ENCODE peak calls at places on chromosome 14, in eight cellular contexts. One of them, this sample, is unnamed.

GRCh38 chr14:65101631-65102440 is 481 bp downstream of the MAX start:
- DNase-seq in ovary: peak; percentile 61
- DNase-seq in A549: no peak
- DNase-seq in HL-60: no peak
- DNase-seq in lower leg skin: peak; percentile 88
- DNase-seq in neural progenitor cell: peak; percentile 65
- DNase-seq in PC-3: no peak
- DNase-seq in lower lobe of right lung: peak; percentile 58
- DNase-seq in this sample: peak; percentile 71

GRCh38 chr14:63492391-63492790 is 50.8 kb downstream of the PPP2R5E start:
- DNase-seq in lower leg skin: no peak
- DNase-seq in A549: peak; percentile 29
- DNase-seq in ovary: no peak
- DNase-seq in HL-60: no peak
- DNase-seq in PC-3: peak; percentile 73
- DNase-seq in lower lobe of right lung: no peak
- DNase-seq in neural progenitor cell: no peak
- DNase-seq in this sample: no peak

GRCh38 chr14:52078721-52079120 is 9.9 kb upstream of the NID2 start:
- DNase-seq in HL-60: no peak
- DNase-seq in A549: no peak
- DNase-seq in ovary: no peak
- DNase-seq in lower leg skin: no peak
- DNase-seq in lower lobe of right lung: no peak
- DNase-seq in PC-3: peak; percentile 37
- DNase-seq in neural progenitor cell: no peak
- DNase-seq in this sample: no peak

GRCh38 chr14:69002069-69002468 is 23.0 kb upstream of the ACTN1 start:
- DNase-seq in PC-3: peak; percentile 63
- DNase-seq in ovary: no peak
- DNase-seq in A549: peak; percentile 75
- DNase-seq in neural progenitor cell: peak; percentile 40
- DNase-seq in lower lobe of right lung: no peak
- DNase-seq in lower leg skin: no peak
- DNase-seq in HL-60: no peak
- DNase-seq in this sample: no peak

GRCh38 chr14:63656194-63656593 is 14.5 kb upstream of the WDR89 start:
- DNase-seq in lower leg skin: no peak
- DNase-seq in neural progenitor cell: no peak
- DNase-seq in lower lobe of right lung: no peak
- DNase-seq in HL-60: no peak
- DNase-seq in ovary: no peak
- DNase-seq in A549: no peak
- DNase-seq in PC-3: no peak
- DNase-seq in this sample: no peak

GRCh38 chr14:90107789-90108188 is 46.0 kb downstream of the KCNK13 start:
- DNase-seq in HL-60: peak; percentile 3
- DNase-seq in lower lobe of right lung: no peak
- DNase-seq in ovary: no peak
- DNase-seq in neural progenitor cell: no peak
- DNase-seq in A549: no peak
- DNase-seq in lower leg skin: no peak
- DNase-seq in PC-3: no peak
- DNase-seq in this sample: no peak

GRCh38 chr14:90288646-90289355 is 32.4 kb downstream of the PSMC1 start:
- DNase-seq in lower leg skin: peak; percentile 64
- DNase-seq in neural progenitor cell: no peak
- DNase-seq in HL-60: no peak
- DNase-seq in A549: no peak
- DNase-seq in ovary: no peak
- DNase-seq in PC-3: no peak
- DNase-seq in lower lobe of right lung: no peak
- DNase-seq in this sample: no peak

GRCh38 chr14:29035129-29035528 is 268.5 kb downstream of the FOXG1 start:
- DNase-seq in PC-3: no peak
- DNase-seq in A549: no peak
- DNase-seq in HL-60: no peak
- DNase-seq in ovary: no peak
- DNase-seq in lower lobe of right lung: no peak
- DNase-seq in neural progenitor cell: no peak
- DNase-seq in lower leg skin: no peak
- DNase-seq in this sample: no peak

GRCh38 chr14:39229222-39229543 is 4.5 kb upstream of the MIA2 start:
- DNase-seq in neural progenitor cell: no peak
- DNase-seq in lower lobe of right lung: no peak
- DNase-seq in ovary: no peak
- DNase-seq in lower leg skin: no peak
- DNase-seq in A549: no peak
- DNase-seq in HL-60: no peak
- DNase-seq in PC-3: no peak
- DNase-seq in this sample: no peak

GRCh38 chr14:61476737-61477410 is 155.5 kb downstream of the PRKCH start:
- DNase-seq in neural progenitor cell: no peak
- DNase-seq in ovary: no peak
- DNase-seq in PC-3: no peak
- DNase-seq in lower lobe of right lung: no peak
- DNase-seq in lower leg skin: peak; percentile 60
- DNase-seq in A549: peak; percentile 94
- DNase-seq in HL-60: peak; percentile 92
- DNase-seq in this sample: no peak

GRCh38 chr14:96038920-96039632 is at the start of gene C14orf132:
- DNase-seq in neural progenitor cell: peak; percentile 75
- DNase-seq in A549: peak; percentile 30
- DNase-seq in ovary: peak; percentile 66
- DNase-seq in lower leg skin: peak; percentile 95
- DNase-seq in lower lobe of right lung: peak; percentile 79
- DNase-seq in PC-3: no peak
- DNase-seq in HL-60: no peak
- DNase-seq in this sample: peak; percentile 80

GRCh38 chr14:104319489-104320241 is 181.3 kb downstream of the KIF26A start:
- DNase-seq in ovary: peak; percentile 15
- DNase-seq in neural progenitor cell: no peak
- DNase-seq in A549: no peak
- DNase-seq in PC-3: no peak
- DNase-seq in HL-60: no peak
- DNase-seq in lower lobe of right lung: peak; percentile 31
- DNase-seq in lower leg skin: no peak
- DNase-seq in this sample: peak; percentile 65

GRCh38 chr14:26138764-26139445 is 458.9 kb downstream of the NOVA1 start:
- DNase-seq in PC-3: peak; percentile 26
- DNase-seq in neural progenitor cell: peak; percentile 56
- DNase-seq in ovary: no peak
- DNase-seq in lower leg skin: no peak
- DNase-seq in A549: peak; percentile 25
- DNase-seq in HL-60: no peak
- DNase-seq in lower lobe of right lung: no peak
- DNase-seq in this sample: no peak

GRCh38 chr14:106029959-106030358 is 503.6 kb downstream of the TMEM121 start:
- DNase-seq in HL-60: no peak
- DNase-seq in A549: no peak
- DNase-seq in lower lobe of right lung: no peak
- DNase-seq in neural progenitor cell: no peak
- DNase-seq in ovary: no peak
- DNase-seq in PC-3: no peak
- DNase-seq in lower leg skin: no peak
- DNase-seq in this sample: no peak

GRCh38 chr14:84435820-84436326 is 1094.1 kb upstream of the FLRT2 start:
- DNase-seq in PC-3: no peak
- DNase-seq in lower leg skin: no peak
- DNase-seq in lower lobe of right lung: no peak
- DNase-seq in HL-60: no peak
- DNase-seq in ovary: no peak
- DNase-seq in A549: no peak
- DNase-seq in neural progenitor cell: no peak
- DNase-seq in this sample: no peak

GRCh38 chr14:90837355-90837754 is 21.1 kb upstream of the TTC7B start:
- DNase-seq in lower lobe of right lung: no peak
- DNase-seq in lower leg skin: no peak
- DNase-seq in A549: no peak
- DNase-seq in HL-60: no peak
- DNase-seq in neural progenitor cell: no peak
- DNase-seq in ovary: no peak
- DNase-seq in PC-3: no peak
- DNase-seq in this sample: no peak

GRCh38 chr14:99755068-99755405 is 38.2 kb upstream of the EML1 start:
- DNase-seq in lower lobe of right lung: no peak
- DNase-seq in neural progenitor cell: no peak
- DNase-seq in A549: no peak
- DNase-seq in ovary: no peak
- DNase-seq in lower leg skin: no peak
- DNase-seq in PC-3: peak; percentile 19
- DNase-seq in HL-60: no peak
- DNase-seq in this sample: no peak

DNA sequence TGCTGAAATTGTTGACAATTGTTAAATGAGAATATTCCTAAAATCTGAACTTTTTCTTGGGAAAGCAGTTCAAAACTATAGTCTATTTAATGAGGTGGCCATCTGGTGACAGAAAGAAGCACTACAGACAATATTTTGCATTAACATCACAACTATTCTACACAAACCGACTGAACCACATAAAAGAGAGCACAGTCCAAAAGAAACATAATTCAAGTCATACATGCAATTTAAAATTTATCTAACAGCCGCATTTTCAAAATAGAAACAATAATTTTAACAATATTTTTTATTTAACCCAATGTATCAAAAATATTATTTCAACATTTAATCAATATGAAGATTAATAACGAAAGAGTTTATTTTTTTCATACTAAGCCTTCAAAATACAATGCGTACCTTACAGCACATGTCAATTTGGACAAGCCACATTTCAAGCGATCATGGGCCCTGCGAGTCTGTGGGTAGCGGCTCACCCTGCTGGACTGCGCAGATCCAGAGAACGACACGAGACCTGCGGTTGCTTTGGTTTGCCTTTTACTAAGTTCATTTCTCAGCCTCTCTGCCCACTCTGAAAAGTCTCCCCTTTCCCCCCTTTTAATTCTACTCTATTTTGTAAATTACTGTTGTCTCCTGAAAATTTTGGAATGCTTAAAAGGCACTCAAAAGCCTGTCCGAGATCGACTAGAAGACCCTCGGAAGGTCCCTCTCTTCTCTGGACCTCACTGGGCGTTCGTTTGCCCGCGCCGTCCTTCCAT is 941 bp upstream of the LRRC9 start:
- DNase-seq in A549: peak; percentile 35
- DNase-seq in PC-3: peak; percentile 71
- DNase-seq in neural progenitor cell: peak; percentile 48
- DNase-seq in lower leg skin: no peak
- DNase-seq in lower lobe of right lung: peak; percentile 49
- DNase-seq in HL-60: no peak
- DNase-seq in ovary: no peak
- DNase-seq in this sample: no peak
- TF ChIP-seq CTCF in A549: peak; percentile 48
- TF ChIP-seq CTCF in PC-3: peak; percentile 94
- TF ChIP-seq CTCF in neural progenitor cell: peak; percentile 61
- TF ChIP-seq CTCF in lower leg skin: no peak
- TF ChIP-seq CTCF in lower lobe of right lung: peak; percentile 36
- TF ChIP-seq CTCF in HL-60: no peak
- TF ChIP-seq CTCF in ovary: peak; percentile 22
- TF ChIP-seq CTCF in this sample: peak; percentile 83

DNA sequence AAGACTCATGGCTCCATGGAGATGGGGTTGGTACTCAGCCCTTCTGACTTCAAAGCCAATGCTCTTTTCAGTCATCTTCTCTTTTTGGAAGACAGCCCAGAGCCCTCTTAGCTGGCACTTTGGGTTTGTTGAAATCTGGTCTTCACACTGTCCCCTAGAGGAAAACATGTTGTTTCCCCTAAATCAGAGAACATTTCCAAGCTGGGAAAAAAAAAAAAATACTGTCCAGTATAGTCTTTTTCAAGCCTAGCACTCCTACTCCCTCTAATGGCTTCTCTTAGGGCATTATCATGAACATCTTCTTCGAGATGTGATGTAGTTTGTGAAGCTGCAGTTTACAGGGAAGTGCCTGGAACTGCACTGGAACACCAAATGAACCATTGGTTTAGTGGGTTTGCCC is 3.0 kb upstream of the ZC3H14 start:
- DNase-seq in PC-3: peak; percentile 63
- DNase-seq in neural progenitor cell: peak; percentile 39
- DNase-seq in HL-60: no peak
- DNase-seq in lower leg skin: no peak
- DNase-seq in ovary: no peak
- DNase-seq in A549: peak; percentile 74
- DNase-seq in lower lobe of right lung: no peak
- DNase-seq in this sample: no peak
- TF ChIP-seq CTCF in PC-3: peak; percentile 67
- TF ChIP-seq CTCF in neural progenitor cell: peak; percentile 44
- TF ChIP-seq CTCF in HL-60: no peak
- TF ChIP-seq CTCF in lower leg skin: no peak
- TF ChIP-seq CTCF in ovary: no peak
- TF ChIP-seq CTCF in A549: peak; percentile 54
- TF ChIP-seq CTCF in lower lobe of right lung: peak; percentile 29
- TF ChIP-seq CTCF in this sample: peak; percentile 42

DNA sequence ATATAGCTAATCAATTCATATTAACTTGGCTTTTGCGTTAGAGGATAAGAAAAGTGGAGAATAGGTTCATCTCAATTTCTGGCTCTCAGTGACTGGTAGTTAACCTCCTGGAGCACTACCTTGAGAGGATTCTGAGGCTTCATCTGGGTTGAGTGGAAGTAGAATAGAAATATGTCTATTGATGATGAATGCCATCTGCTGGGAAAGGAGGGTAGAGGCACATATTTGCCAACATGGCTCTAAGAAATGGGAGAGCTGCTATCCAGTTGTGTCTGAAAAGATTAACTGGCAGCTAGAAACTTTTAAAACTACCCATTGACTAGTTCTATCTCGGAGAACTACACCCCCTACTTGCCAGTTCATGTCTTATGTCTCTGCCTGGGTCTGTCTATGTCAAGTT is 530.1 kb downstream of the NRXN3 start:
- DNase-seq in lower leg skin: no peak
- DNase-seq in ovary: no peak
- DNase-seq in lower lobe of right lung: no peak
- DNase-seq in HL-60: no peak
- DNase-seq in A549: peak; percentile 4
- DNase-seq in neural progenitor cell: no peak
- DNase-seq in PC-3: peak; percentile 2
- DNase-seq in this sample: no peak
- TF ChIP-seq CTCF in lower leg skin: no peak
- TF ChIP-seq CTCF in ovary: no peak
- TF ChIP-seq CTCF in lower lobe of right lung: no peak
- TF ChIP-seq CTCF in HL-60: no peak
- TF ChIP-seq CTCF in A549: no peak
- TF ChIP-seq CTCF in neural progenitor cell: no peak
- TF ChIP-seq CTCF in PC-3: no peak
- TF ChIP-seq CTCF in this sample: no peak

GRCh38 chr14:43692706-43693105 is 814.4 kb downstream of the FSCB start:
- DNase-seq in lower lobe of right lung: no peak
- DNase-seq in neural progenitor cell: no peak
- DNase-seq in PC-3: no peak
- DNase-seq in lower leg skin: no peak
- DNase-seq in A549: no peak
- DNase-seq in HL-60: no peak
- DNase-seq in ovary: no peak
- DNase-seq in this sample: no peak

DNA sequence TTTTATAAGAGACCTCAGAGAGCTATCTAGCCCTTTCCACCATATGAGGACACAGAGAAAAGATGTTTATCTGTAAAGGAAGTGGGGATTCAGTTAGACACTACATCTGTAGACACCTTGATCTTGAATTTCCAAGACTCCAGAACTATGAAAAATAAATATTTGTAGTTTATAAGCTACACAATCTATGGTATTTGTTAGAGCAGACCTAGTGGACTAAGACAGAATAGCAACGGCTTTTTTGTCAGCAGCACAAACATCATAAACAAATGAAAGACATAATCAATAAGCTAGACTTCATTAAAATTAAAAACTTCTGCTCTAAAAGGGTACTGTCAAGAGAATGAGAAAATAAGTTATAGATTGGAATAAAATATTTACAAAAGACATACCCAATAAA is 810.1 kb downstream of the FSCB start:
- DNase-seq in lower leg skin: no peak
- DNase-seq in PC-3: no peak
- DNase-seq in neural progenitor cell: no peak
- DNase-seq in A549: no peak
- DNase-seq in HL-60: no peak
- DNase-seq in lower lobe of right lung: no peak
- DNase-seq in ovary: no peak
- DNase-seq in this sample: no peak
- TF ChIP-seq CTCF in lower leg skin: no peak
- TF ChIP-seq CTCF in PC-3: peak; percentile 43
- TF ChIP-seq CTCF in neural progenitor cell: no peak
- TF ChIP-seq CTCF in A549: no peak
- TF ChIP-seq CTCF in HL-60: no peak
- TF ChIP-seq CTCF in lower lobe of right lung: no peak
- TF ChIP-seq CTCF in ovary: no peak
- TF ChIP-seq CTCF in this sample: no peak